ENCODE peak calls at places on chromosomes 4 and X, in seven cellular contexts. F is progenitor cell of endocrine pancreas, K is heart right ventricle, T is naive B cell, W is trophoblast cell, B is immature natural killer cell, R is iris pigment epithelial cell. G is an unnamed sample.
A peak's percentile ranks its signal among the peaks of the same experiment; 100 is the strongest.

GRCh38 chr4:161252520-161253141 is 911.2 kb downstream of the FSTL5 start:
- DNase-seq in F (no peak), T (no peak), W (peak; percentile 64), B (no peak), R (peak; percentile 17), K (no peak), G (no peak)

GRCh38 chrX:138492371-138492770 is 219.1 kb downstream of the FGF13 start:
- DNase-seq in B (no peak), K (no peak), F (no peak), T (no peak), W (no peak), R (no peak), G (no peak)

GRCh38 chr4:129143359-129143758 is 47.4 kb downstream of the C4orf33 start:
- DNase-seq in B (no peak), W (no peak), R (no peak), F (no peak), K (no peak), T (no peak), G (no peak)

GRCh38 chr4:109989618-109990017 is 76.9 kb downstream of the EGF start:
- DNase-seq in F (no peak), K (no peak), R (no peak), T (no peak), B (no peak), W (no peak), G (no peak)

GRCh38 chrX:8960809-8961413 is 73.0 kb downstream of the FAM9B start:
- DNase-seq in W (no peak), K (no peak), F (no peak), R (no peak), T (peak; percentile 26), B (no peak), G (no peak)

GRCh38 chr4:159563257-159563656 is 460.4 kb downstream of the RAPGEF2 start:
- DNase-seq in B (no peak), R (no peak), W (no peak), K (no peak), F (no peak), T (no peak), G (no peak)

GRCh38 chrX:53093177-53093655 is 726 bp upstream of the KANTR start:
- DNase-seq in R (peak; percentile 83), F (peak; percentile 48), W (peak; percentile 78), K (peak; percentile 80), B (peak; percentile 70), T (peak; percentile 54), G (peak; percentile 90)

GRCh38 chr4:7183780-7184460 is 8.4 kb upstream of the SORCS2 start:
- DNase-seq in R (no peak), K (no peak), F (no peak), T (no peak), W (no peak), B (no peak), G (no peak)

GRCh38 chr4:153506972-153507678 is 41.0 kb downstream of the TMEM131L start:
- DNase-seq in W (no peak), B (no peak), F (no peak), K (no peak), T (no peak), R (no peak), G (no peak)

GRCh38 chrX:140817943-140818342 is 108.4 kb downstream of the LINC00632 start:
- DNase-seq in R (peak; percentile 31), B (no peak), T (no peak), K (no peak), F (no peak), W (peak; percentile 44), G (no peak)

GRCh38 chrX:1451676-1452496 is 823 bp downstream of the ASMTL start:
- DNase-seq in K (peak; percentile 36), T (no peak), B (no peak), F (no peak), R (no peak), W (no peak), G (no peak)

GRCh38 chrX:46485897-46486296 is 59.3 kb downstream of the ZNF674 start:
- DNase-seq in F (no peak), B (no peak), W (no peak), T (no peak), K (no peak), R (no peak), G (no peak)

GRCh38 chr4:147054241-147054902 is 108.7 kb upstream of the TTC29 start:
- DNase-seq in B (no peak), T (no peak), W (no peak), K (no peak), F (no peak), R (no peak), G (no peak)

GRCh38 chr4:76306882-76307669 is 543 bp downstream of the STBD1 start:
- DNase-seq in W (peak; percentile 80), R (peak; percentile 57), B (peak; percentile 9), F (peak; percentile 40), T (no peak), K (peak; percentile 46), G (peak; percentile 78)

GRCh38 chr4:188428935-188429334 is 289.7 kb downstream of the TRIML1 start:
- DNase-seq in F (no peak), B (no peak), K (no peak), T (no peak), W (no peak), R (no peak), G (no peak)

GRCh38 chr4:186725422-186726149 is 1.9 kb upstream of the FAT1 start:
- DNase-seq in F (peak; percentile 58), K (peak; percentile 73), B (no peak), T (no peak), W (peak; percentile 82), R (peak; percentile 93), G (peak; percentile 76)